ENCODE peak calls at places on chromosomes 3 and 15, in seven cellular contexts. L is nephron progenitor cell; I is Daoy; T is stimulated activated naive CD8-positive, alpha-beta T cell treated with anti-CD3 and anti-CD28 coated beads, Interleukin-15, Interleukin-2, amounts not matched to agents 100 U/mL and 50 U/mL, for 24 hours; F is renal cortical epithelial cell; K is NCI-H82; J is naive thymus-derived CD4-positive, alpha-beta T cell. B is an unnamed sample.

GRCh38 chr3:64440498-64440897 is 215.2 kb upstream of the PRICKLE2 start:
- DNase-seq in K (peak; percentile 57), I (peak; percentile 75), J (no peak), F (peak; percentile 98), T (no peak), L (no peak), B (peak; percentile 67)

GRCh38 chr3:110420158-110420641 is 651.4 kb upstream of the NECTIN3 start:
- DNase-seq in K (no peak), T (no peak), L (no peak), J (no peak), I (peak; percentile 46), F (peak; percentile 91), B (peak; percentile 90)

GRCh38 chr3:59483191-59483590 is 433.4 kb upstream of the CFAP20DC start:
- DNase-seq in F (no peak), L (no peak), J (no peak), T (no peak), I (no peak), K (no peak), B (no peak)

GRCh38 chr3:78666458-78666800 is 1101.4 kb downstream of the ROBO1 start:
- DNase-seq in F (peak; percentile 5), K (no peak), T (no peak), I (peak; percentile 6), J (no peak), L (no peak), B (peak; percentile 68)

GRCh38 chr3:126476166-126476975 is 680 bp upstream of the ZXDC start:
- DNase-seq in T (no peak), F (peak; percentile 26), L (no peak), J (no peak), I (no peak), K (peak; percentile 84), B (no peak)

GRCh38 chr3:167996514-167996913 is 99.2 kb downstream of the GOLIM4 start:
- DNase-seq in F (no peak), I (no peak), J (no peak), K (no peak), L (no peak), T (no peak), B (no peak)

GRCh38 chr3:120339362-120339761 is 9.8 kb downstream of the LRRC58 start:
- DNase-seq in F (no peak), J (no peak), K (no peak), T (no peak), I (no peak), L (no peak), B (no peak)

GRCh38 chr15:65583701-65584100 is 27.2 kb downstream of the INTS14 start:
- DNase-seq in I (peak; percentile 40), J (peak; percentile 28), T (peak; percentile 33), K (no peak), L (peak; percentile 17), F (peak; percentile 67), B (peak; percentile 36)

GRCh38 chr3:18185624-18186023 is 239.5 kb downstream of the SATB1 start:
- DNase-seq in J (no peak), F (no peak), K (no peak), I (no peak), L (no peak), T (no peak), B (no peak)

GRCh38 chr3:144590854-144591253 is 619.2 kb downstream of the DIPK2A start:
- DNase-seq in F (peak; percentile 74), J (no peak), L (no peak), K (no peak), I (no peak), T (no peak), B (peak; percentile 65)

GRCh38 chr3:121995190-121996137 is 26.6 kb downstream of the ILDR1 start:
- DNase-seq in L (peak; percentile 22), I (peak; percentile 86), T (peak; percentile 41), K (peak; percentile 80), J (no peak), F (peak; percentile 93), B (peak; percentile 78)

GRCh38 chr3:107264888-107265287 is 112.4 kb upstream of the CCDC54 start:
- DNase-seq in K (no peak), L (no peak), F (no peak), T (no peak), J (no peak), I (no peak), B (no peak)

GRCh38 chr3:40464339-40465110 is 7.4 kb downstream of the RPL14 start:
- DNase-seq in F (no peak), L (no peak), J (no peak), K (no peak), T (no peak), I (no peak), B (no peak)

GRCh38 chr3:120153294-120153693 is 59.0 kb upstream of the GSK3B start:
- DNase-seq in T (no peak), K (no peak), I (peak; percentile 48), L (no peak), F (peak; percentile 96), J (no peak), B (peak; percentile 86)

GRCh38 chr3:196942915-196943277 is 568 bp upstream of the NCBP2 start:
- DNase-seq in L (peak; percentile 40), T (peak; percentile 28), F (no peak), K (peak; percentile 67), J (no peak), I (no peak), B (no peak)

GRCh38 chr3:45198264-45199260 is 27.5 kb downstream of the TMEM158 start:
- DNase-seq in J (no peak), F (no peak), T (no peak), I (no peak), L (no peak), K (no peak), B (no peak)

GRCh38 chr3:151838574-151839312 is 24.8 kb downstream of the AADAC start:
- DNase-seq in F (peak; percentile 76), K (peak; percentile 77), L (peak; percentile 43), J (no peak), I (peak; percentile 80), T (peak; percentile 32), B (peak; percentile 80)

GRCh38 chr3:11514191-11514770 is 129.4 kb downstream of the VGLL4 start:
- DNase-seq in J (no peak), F (peak; percentile 75), L (no peak), T (no peak), K (no peak), I (peak; percentile 83), B (peak; percentile 89)

GRCh38 chr3:42250761-42251160 is 15.2 kb downstream of the CCK start:
- DNase-seq in F (no peak), K (no peak), L (no peak), I (no peak), J (no peak), T (no peak), B (no peak)

GRCh38 chr3:53180305-53181023 is 19.5 kb downstream of the PRKCD start:
- DNase-seq in K (no peak), L (no peak), T (no peak), I (no peak), J (no peak), F (no peak), B (no peak)

GRCh38 chr3:184314700-184315505 is 497 bp downstream of the EIF4G1 start:
- DNase-seq in F (no peak), T (peak; percentile 62), L (peak; percentile 71), J (peak; percentile 64), I (peak; percentile 84), K (peak; percentile 71), B (peak; percentile 66)

GRCh38 chr15:75508741-75509532 is 57.4 kb upstream of the SIN3A start:
- DNase-seq in K (peak; percentile 39), L (no peak), T (peak; percentile 4), I (peak; percentile 3), J (no peak), F (peak; percentile 64), B (peak; percentile 25)

GRCh38 chr3:100966049-100966471 is 27.2 kb downstream of the ABI3BP start:
- DNase-seq in F (no peak), J (no peak), K (peak; percentile 20), I (no peak), L (no peak), T (no peak), B (no peak)

GRCh38 chr3:190382082-190382481 is 5.9 kb upstream of the CLDN16 start:
- DNase-seq in K (no peak), I (peak; percentile 51), T (no peak), L (no peak), F (peak; percentile 100), J (no peak), B (peak; percentile 56)

GRCh38 chr3:106305127-106305526 is 436.3 kb upstream of the CBLB start:
- DNase-seq in K (no peak), I (no peak), F (no peak), T (no peak), J (no peak), L (no peak), B (peak; percentile 26)

GRCh38 chr3:156448300-156448699 is 106.6 kb downstream of the SSR3 start:
- DNase-seq in I (peak; percentile 22), J (no peak), T (peak; percentile 17), K (peak; percentile 62), L (no peak), F (peak; percentile 26), B (peak; percentile 31)

GRCh38 chr3:171563298-171563697 is 103.1 kb upstream of the TNIK start:
- DNase-seq in T (peak; percentile 11), F (no peak), L (no peak), K (no peak), J (no peak), I (no peak), B (no peak)

GRCh38 chr3:45309876-45310275 is 78.5 kb upstream of the LARS2 start:
- DNase-seq in L (no peak), J (no peak), T (no peak), F (no peak), I (no peak), K (no peak), B (no peak)

GRCh38 chr3:55629432-55629831 is 142.3 kb upstream of the WNT5A start:
- DNase-seq in K (no peak), J (no peak), I (peak; percentile 33), T (no peak), F (no peak), L (no peak), B (no peak)

GRCh38 chr3:155805204-155805801 is 775 bp downstream of the C3orf33 start:
- DNase-seq in I (peak; percentile 58), J (no peak), T (no peak), F (peak; percentile 11), L (peak; percentile 13), K (peak; percentile 49), B (no peak)

GRCh38 chr3:98086873-98087272 is at the start of gene OR5AC2:
- DNase-seq in T (no peak), I (no peak), F (no peak), K (no peak), J (no peak), L (no peak), B (no peak)

GRCh38 chr3:153628591-153628990 is 466.6 kb downstream of the RAP2B start:
- DNase-seq in I (no peak), L (no peak), J (no peak), F (no peak), K (no peak), T (no peak), B (no peak)

GRCh38 chr15:71151061-71151460 is 35.8 kb downstream of the THSD4 start:
- DNase-seq in K (no peak), F (peak; percentile 100), T (no peak), I (peak; percentile 66), J (no peak), L (no peak), B (peak; percentile 71)